ENCODE peak calls at places on chromosomes 1 and 21, in seven cellular contexts. G is Calu3; J is activated CD8-positive, alpha-beta T cell treated with anti-CD3 and anti-CD28 coated beads for 36 hours; S is astrocyte of the spinal cord; M is NB4; R is neural crest cell; N is prostate gland. A is an unnamed sample.

GRCh38 chr1:50108497-50109073 is at the start of gene ELAVL4:
- DNase-seq in G (no peak), J (no peak), S (no peak), M (peak), R (no peak), N (no peak), A (no peak)

GRCh38 chr1:64966158-64966963 is at the start of gene JAK1:
- DNase-seq in G (peak), J (peak), S (peak), M (peak), R (peak), N (peak), A (peak)

GRCh38 chr1:51559501-51559900 is 40.4 kb upstream of the EPS15 start:
- DNase-seq in G (no peak), J (no peak), S (no peak), M (no peak), R (no peak), N (no peak), A (no peak)

GRCh38 chr1:41743361-41743760 is 175.4 kb downstream of the HIVEP3 start:
- DNase-seq in G (no peak), J (no peak), S (peak), M (no peak), R (no peak), N (no peak), A (no peak)

GRCh38 chr1:33736496-33736895 is 127.4 kb upstream of the HMGB4 start:
- DNase-seq in G (no peak), J (no peak), S (no peak), M (no peak), R (no peak), N (no peak), A (no peak)

GRCh38 chr1:98662354-98662665 is 789 bp downstream of the SNX7 start:
- DNase-seq in G (no peak), J (no peak), S (no peak), M (no peak), R (no peak), N (no peak), A (no peak)

GRCh38 chr1:180028864-180029263 is 74.3 kb downstream of the CEP350 start:
- DNase-seq in G (no peak), J (no peak), S (no peak), M (no peak), R (no peak), N (no peak), A (no peak)

GRCh38 chr21:42568834-42569731 is 55.4 kb downstream of the SLC37A1 start:
- DNase-seq in G (no peak), J (no peak), S (no peak), M (no peak), R (no peak), N (no peak), A (no peak)

GRCh38 chr1:11072216-11072917 is 12.5 kb upstream of the SRM start:
- DNase-seq in G (no peak), J (no peak), S (no peak), M (no peak), R (no peak), N (no peak), A (no peak)

GRCh38 chr1:68594851-68595250 is 98.0 kb upstream of the DEPDC1 start:
- DNase-seq in G (no peak), J (no peak), S (no peak), M (no peak), R (no peak), N (no peak), A (no peak)

GRCh38 chr21:45562401-45562800 is 20.2 kb upstream of the SLC19A1 start:
- DNase-seq in G (no peak), J (no peak), S (no peak), M (no peak), R (no peak), N (no peak), A (no peak)

GRCh38 chr1:187038789-187039188 is 210.0 kb downstream of the PLA2G4A start:
- DNase-seq in G (peak), J (no peak), S (peak), M (peak), R (no peak), N (no peak), A (no peak)

GRCh38 chr1:15953294-15953771 is 22.6 kb downstream of the ZBTB17 start:
- DNase-seq in G (no peak), J (no peak), S (peak), M (no peak), R (no peak), N (no peak), A (no peak)

GRCh38 chr1:112388436-112388835 is 7.6 kb upstream of the CTTNBP2NL start:
- DNase-seq in G (no peak), J (no peak), S (peak), M (no peak), R (no peak), N (no peak), A (no peak)

GRCh38 chr1:236687273-236687672 is 974 bp downstream of the ACTN2 start:
- DNase-seq in G (no peak), J (no peak), S (no peak), M (no peak), R (no peak), N (no peak), A (no peak)

GRCh38 chr1:48776400-48777218 is at the start of gene BEND5:
- DNase-seq in G (peak), J (peak), S (peak), M (peak), R (peak), N (peak), A (peak)

DNA sequence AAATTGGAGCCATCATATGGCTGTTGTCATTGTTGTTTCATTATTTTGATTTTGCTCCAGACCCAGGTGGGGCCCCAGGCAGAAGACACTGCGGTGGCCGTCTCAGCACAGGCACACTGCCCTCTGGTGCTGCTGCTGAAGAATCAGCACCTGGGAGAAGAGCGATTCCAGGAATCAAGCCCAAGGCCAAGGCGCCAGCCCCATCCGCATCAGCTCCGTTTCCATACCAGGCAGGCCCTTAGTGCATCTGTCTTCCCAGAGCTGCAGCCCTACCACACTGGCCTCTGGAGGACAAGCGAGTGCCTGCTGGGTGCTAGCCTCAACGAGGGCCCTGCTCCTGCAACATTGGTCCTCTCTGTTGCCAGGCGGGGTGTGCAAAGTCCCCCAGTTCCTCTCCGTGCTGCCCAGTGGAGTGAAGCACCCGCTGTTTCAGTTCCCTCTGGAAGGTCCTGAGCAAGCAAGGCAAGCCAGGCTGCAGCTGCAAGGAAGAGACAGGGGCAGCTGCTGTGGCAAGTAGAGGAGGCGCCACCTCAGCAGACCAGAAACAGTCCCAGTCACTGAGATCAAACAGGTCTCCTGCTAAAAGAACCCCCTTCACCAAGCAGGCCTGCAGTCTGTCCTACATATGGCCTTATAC is 5.2 kb downstream of the GRIK3 start:
- DNase-seq in G (no peak), J (no peak), S (no peak), M (no peak), R (no peak), N (no peak), A (no peak)
- TF ChIP-seq CTCF in G (no peak), J (no peak), S (no peak), M (no peak), R (no peak), N (no peak), A (peak)

GRCh38 chr1:37038703-37039093 is 4.4 kb upstream of the GRIK3 start:
- DNase-seq in G (no peak), J (no peak), S (no peak), M (no peak), R (no peak), N (no peak), A (no peak)

GRCh38 chr1:37036667-37037053 is 2.3 kb upstream of the GRIK3 start:
- DNase-seq in G (no peak), J (no peak), S (no peak), M (no peak), R (no peak), N (no peak), A (no peak)

GRCh38 chr1:37035828-37036666 is 1.7 kb upstream of the GRIK3 start:
- DNase-seq in G (peak), J (peak), S (no peak), M (peak), R (no peak), N (no peak), A (no peak)

GRCh38 chr1:37037675-37038074 is 3.4 kb upstream of the GRIK3 start:
- DNase-seq in G (no peak), J (no peak), S (no peak), M (no peak), R (no peak), N (no peak), A (no peak)

DNA sequence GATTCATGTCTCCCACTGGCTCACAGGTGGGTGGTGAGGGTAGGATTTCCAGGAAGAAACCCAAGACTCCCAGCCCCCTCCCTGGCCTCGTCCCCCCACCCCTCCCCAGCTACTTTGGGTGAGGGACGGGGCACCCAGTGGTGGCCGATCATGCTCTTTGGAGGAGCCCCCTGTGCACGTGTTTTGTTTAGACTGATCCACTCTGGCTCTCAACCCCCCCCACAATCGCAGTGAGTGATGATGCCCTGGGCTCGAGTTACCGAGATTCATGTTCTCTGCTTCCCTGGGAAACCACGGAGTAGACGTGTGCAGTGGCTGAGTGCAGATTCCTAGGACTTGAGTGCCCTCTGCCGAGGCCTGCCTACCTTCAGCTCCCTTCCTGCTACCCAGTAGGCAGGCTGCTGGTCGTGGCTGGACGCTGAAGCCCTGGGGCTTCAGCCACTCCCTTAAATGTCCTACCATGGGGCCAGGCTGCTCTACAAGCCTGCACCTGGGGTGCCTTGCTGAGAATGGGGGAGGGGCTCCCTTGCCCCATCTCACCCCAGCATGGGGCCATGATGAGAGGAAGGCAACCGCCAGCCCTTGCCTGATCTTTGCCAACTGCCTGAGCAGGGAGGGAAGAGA is 3.9 kb upstream of the GRIK3 start:
- DNase-seq in G (peak), J (peak), S (no peak), M (peak), R (no peak), N (no peak), A (no peak)
- TF ChIP-seq CTCF in G (no peak), J (no peak), S (no peak), M (no peak), R (peak), N (no peak), A (peak)

GRCh38 chr1:43847290-43847689 is 86.3 kb upstream of the ARTN start:
- DNase-seq in G (no peak), J (no peak), S (no peak), M (no peak), R (no peak), N (no peak), A (no peak)

GRCh38 chr1:43849670-43850069 is 83.9 kb upstream of the ARTN start:
- DNase-seq in G (no peak), J (no peak), S (no peak), M (no peak), R (no peak), N (no peak), A (no peak)

GRCh38 chr1:43850599-43851233 is 82.9 kb upstream of the ARTN start:
- DNase-seq in G (no peak), J (no peak), S (no peak), M (no peak), R (no peak), N (no peak), A (no peak)

GRCh38 chr1:43844114-43844513 is 89.5 kb upstream of the ARTN start:
- DNase-seq in G (no peak), J (no peak), S (no peak), M (peak), R (no peak), N (no peak), A (no peak)

DNA sequence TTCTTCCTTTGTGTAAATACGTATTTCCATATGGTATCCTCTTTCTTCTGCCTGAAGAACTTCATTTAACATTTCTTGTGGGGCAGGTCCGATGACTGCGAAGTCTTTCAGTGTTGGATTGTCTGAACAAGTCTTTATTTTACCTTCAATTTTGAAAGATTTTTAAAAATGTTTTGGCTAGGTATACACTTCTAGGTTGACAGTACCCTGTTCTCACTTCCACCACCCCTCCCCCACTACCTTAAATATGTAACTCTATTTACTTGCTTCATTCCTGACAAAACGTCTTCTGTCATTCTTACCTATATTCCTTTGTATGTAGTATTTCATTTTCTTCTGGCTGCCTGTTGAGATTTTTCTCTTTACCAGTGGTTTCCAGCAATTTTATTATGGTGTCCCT is 85.7 kb upstream of the ARTN start:
- DNase-seq in G (no peak), J (no peak), S (no peak), M (no peak), R (no peak), N (no peak), A (no peak)
- TF ChIP-seq CTCF in G (no peak), J (no peak), S (no peak), M (no peak), R (no peak), N (no peak), A (no peak)

GRCh38 chr1:229558460-229559335 is at the start of gene ABCB10:
- DNase-seq in G (peak), J (peak), S (peak), M (peak), R (peak), N (peak), A (peak)
- TF ChIP-seq CTCF in G (peak), J (peak), S (peak), M (peak), R (peak), N (peak), A (peak)

GRCh38 chr1:3442901-3443300 is 11.6 kb upstream of the ARHGEF16 start:
- DNase-seq in G (no peak), J (no peak), S (no peak), M (no peak), R (no peak), N (no peak), A (no peak)

GRCh38 chr1:3440711-3441389 is 13.6 kb upstream of the ARHGEF16 start:
- DNase-seq in G (no peak), J (no peak), S (no peak), M (no peak), R (no peak), N (no peak), A (no peak)

GRCh38 chr1:3441449-3441848 is 13.0 kb upstream of the ARHGEF16 start:
- DNase-seq in G (no peak), J (no peak), S (no peak), M (no peak), R (no peak), N (no peak), A (no peak)

GRCh38 chr1:3441880-3442279 is 12.6 kb upstream of the ARHGEF16 start:
- DNase-seq in G (no peak), J (no peak), S (no peak), M (no peak), R (no peak), N (no peak), A (no peak)

GRCh38 chr1:3442331-3442730 is 12.1 kb upstream of the ARHGEF16 start:
- DNase-seq in G (no peak), J (no peak), S (no peak), M (no peak), R (no peak), N (no peak), A (no peak)
- TF ChIP-seq CTCF in G (no peak), J (no peak), S (no peak), M (no peak), R (no peak), N (no peak), A (no peak)

DNA sequence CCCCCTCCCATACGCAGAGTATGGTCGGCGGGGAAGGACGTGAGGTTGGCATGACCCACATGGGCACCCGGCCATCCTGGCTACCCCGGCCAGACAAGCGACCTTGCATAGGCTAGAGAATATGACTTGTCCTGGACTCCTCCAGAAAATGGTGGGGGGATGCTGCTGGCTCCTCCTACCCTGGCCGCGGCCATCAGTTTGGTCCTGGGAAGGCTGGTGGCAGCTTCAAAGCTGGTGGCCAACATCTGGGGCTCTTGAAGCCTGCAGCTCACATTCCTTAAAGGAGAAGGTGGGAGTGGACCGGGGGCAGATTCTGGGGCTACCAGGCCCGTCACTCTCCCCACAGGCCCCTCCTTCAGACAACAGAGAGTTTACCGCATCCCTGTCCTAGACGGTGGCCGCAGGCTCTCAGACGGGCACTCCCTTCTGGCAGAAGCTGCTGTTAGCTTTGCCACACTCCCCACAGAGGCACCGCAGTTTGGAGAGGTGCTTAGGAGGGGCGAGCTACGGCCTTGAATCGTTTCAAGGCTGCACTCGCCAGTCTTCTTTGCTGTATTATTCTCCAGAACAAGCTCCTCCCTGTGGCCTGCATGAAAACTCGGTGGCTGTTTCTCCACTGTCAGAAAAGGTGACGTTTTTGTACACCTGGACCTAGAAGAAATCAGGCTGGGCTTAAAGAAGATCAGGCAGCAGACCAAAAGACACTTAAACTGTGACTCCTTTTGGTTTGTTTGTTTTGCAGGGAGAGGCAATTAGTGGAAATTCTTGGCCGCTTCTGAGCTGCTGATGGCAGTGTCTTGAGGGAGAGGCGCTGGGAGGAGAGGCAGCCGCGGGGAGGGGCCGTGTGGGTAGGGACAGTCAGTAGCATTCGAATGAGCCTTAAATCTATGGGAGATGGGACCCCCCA is 68.0 kb downstream of the RUNX3 start:
- DNase-seq in G (no peak), J (no peak), S (no peak), M (no peak), R (no peak), N (no peak), A (no peak)
- TF ChIP-seq CTCF in G (no peak), J (no peak), S (no peak), M (no peak), R (no peak), N (no peak), A (peak)

A was measured in progenitor cell of endocrine pancreas.